ENCODE peak calls at places on chromosomes 6 and 20, in ten cellular contexts. One of them, this sample, is unnamed.

GRCh38 chr6:134830194-134830593 is 119.7 kb downstream of the ALDH8A1 start:
- DNase-seq in A549: no peak
- DNase-seq in breast epithelium: no peak
- DNase-seq in neural progenitor cell: no peak
- DNase-seq in choroid plexus epithelial cell: peak; percentile 60
- DNase-seq in body of pancreas: no peak
- DNase-seq in Peyer's patch: no peak
- DNase-seq in esophagus squamous epithelium: no peak
- DNase-seq in endothelial cell of umbilical vein: no peak
- DNase-seq in keratinocyte: no peak
- DNase-seq in this sample: no peak

GRCh38 chr6:170008386-170008785 is 257.0 kb downstream of the ERMARD start:
- DNase-seq in A549: no peak
- DNase-seq in breast epithelium: no peak
- DNase-seq in neural progenitor cell: no peak
- DNase-seq in choroid plexus epithelial cell: no peak
- DNase-seq in body of pancreas: no peak
- DNase-seq in Peyer's patch: no peak
- DNase-seq in esophagus squamous epithelium: no peak
- DNase-seq in endothelial cell of umbilical vein: no peak
- DNase-seq in keratinocyte: no peak
- DNase-seq in this sample: no peak

GRCh38 chr6:119890470-119890869 is 540.9 kb upstream of the MAN1A1 start:
- DNase-seq in A549: no peak
- DNase-seq in breast epithelium: no peak
- DNase-seq in neural progenitor cell: no peak
- DNase-seq in choroid plexus epithelial cell: no peak
- DNase-seq in body of pancreas: no peak
- DNase-seq in Peyer's patch: no peak
- DNase-seq in esophagus squamous epithelium: no peak
- DNase-seq in endothelial cell of umbilical vein: no peak
- DNase-seq in keratinocyte: no peak
- DNase-seq in this sample: no peak

GRCh38 chr20:4820833-4821518 is 99.3 kb downstream of the PRND start:
- DNase-seq in A549: peak; percentile 41
- DNase-seq in breast epithelium: no peak
- DNase-seq in neural progenitor cell: no peak
- DNase-seq in choroid plexus epithelial cell: peak; percentile 63
- DNase-seq in body of pancreas: no peak
- DNase-seq in Peyer's patch: no peak
- DNase-seq in esophagus squamous epithelium: no peak
- DNase-seq in endothelial cell of umbilical vein: peak; percentile 22
- DNase-seq in keratinocyte: no peak
- DNase-seq in this sample: no peak

GRCh38 chr6:129936329-129937165 is 75.4 kb upstream of the TMEM244 start:
- DNase-seq in A549: peak; percentile 1
- DNase-seq in breast epithelium: no peak
- DNase-seq in neural progenitor cell: peak; percentile 85
- DNase-seq in choroid plexus epithelial cell: peak; percentile 73
- DNase-seq in body of pancreas: peak; percentile 41
- DNase-seq in Peyer's patch: no peak
- DNase-seq in esophagus squamous epithelium: no peak
- DNase-seq in endothelial cell of umbilical vein: peak; percentile 73
- DNase-seq in keratinocyte: peak; percentile 15
- DNase-seq in this sample: peak; percentile 10

GRCh38 chr20:50308513-50309279 is 118.1 kb downstream of the CEBPB start:
- DNase-seq in A549: peak; percentile 90
- DNase-seq in breast epithelium: peak; percentile 77
- DNase-seq in neural progenitor cell: peak; percentile 73
- DNase-seq in choroid plexus epithelial cell: peak; percentile 96
- DNase-seq in body of pancreas: peak; percentile 88
- DNase-seq in Peyer's patch: peak; percentile 70
- DNase-seq in esophagus squamous epithelium: peak; percentile 67
- DNase-seq in endothelial cell of umbilical vein: peak; percentile 52
- DNase-seq in keratinocyte: peak; percentile 60
- DNase-seq in this sample: no peak

GRCh38 chr6:145733207-145733606 is 2.1 kb downstream of the EPM2A start:
- DNase-seq in A549: no peak
- DNase-seq in breast epithelium: no peak
- DNase-seq in neural progenitor cell: no peak
- DNase-seq in choroid plexus epithelial cell: no peak
- DNase-seq in body of pancreas: no peak
- DNase-seq in Peyer's patch: no peak
- DNase-seq in esophagus squamous epithelium: no peak
- DNase-seq in endothelial cell of umbilical vein: no peak
- DNase-seq in keratinocyte: no peak
- DNase-seq in this sample: no peak

GRCh38 chr6:13624871-13625288 is 9.7 kb downstream of the NOL7 start:
- DNase-seq in A549: peak; percentile 46
- DNase-seq in breast epithelium: no peak
- DNase-seq in neural progenitor cell: peak; percentile 67
- DNase-seq in choroid plexus epithelial cell: peak; percentile 66
- DNase-seq in body of pancreas: peak; percentile 35
- DNase-seq in Peyer's patch: no peak
- DNase-seq in esophagus squamous epithelium: no peak
- DNase-seq in endothelial cell of umbilical vein: peak; percentile 40
- DNase-seq in keratinocyte: no peak
- DNase-seq in this sample: peak; percentile 31

GRCh38 chr6:148513145-148514071 is 170.8 kb downstream of the SASH1 start:
- DNase-seq in A549: no peak
- DNase-seq in breast epithelium: no peak
- DNase-seq in neural progenitor cell: no peak
- DNase-seq in choroid plexus epithelial cell: peak; percentile 59
- DNase-seq in body of pancreas: peak; percentile 29
- DNase-seq in Peyer's patch: no peak
- DNase-seq in esophagus squamous epithelium: no peak
- DNase-seq in endothelial cell of umbilical vein: no peak
- DNase-seq in keratinocyte: no peak
- DNase-seq in this sample: no peak

GRCh38 chr6:10951675-10952282 is 64.9 kb downstream of the SYCP2L start:
- DNase-seq in A549: peak; percentile 23
- DNase-seq in breast epithelium: no peak
- DNase-seq in neural progenitor cell: peak; percentile 47
- DNase-seq in choroid plexus epithelial cell: peak; percentile 86
- DNase-seq in body of pancreas: no peak
- DNase-seq in Peyer's patch: no peak
- DNase-seq in esophagus squamous epithelium: no peak
- DNase-seq in endothelial cell of umbilical vein: peak; percentile 36
- DNase-seq in keratinocyte: no peak
- DNase-seq in this sample: no peak

GRCh38 chr6:117624869-117625481 is 22.7 kb upstream of the GOPC start:
- DNase-seq in A549: no peak
- DNase-seq in breast epithelium: no peak
- DNase-seq in neural progenitor cell: peak; percentile 36
- DNase-seq in choroid plexus epithelial cell: no peak
- DNase-seq in body of pancreas: no peak
- DNase-seq in Peyer's patch: no peak
- DNase-seq in esophagus squamous epithelium: no peak
- DNase-seq in endothelial cell of umbilical vein: no peak
- DNase-seq in keratinocyte: no peak
- DNase-seq in this sample: no peak

GRCh38 chr6:99013145-99013544 is 65.4 kb upstream of the FBXL4 start:
- DNase-seq in A549: no peak
- DNase-seq in breast epithelium: no peak
- DNase-seq in neural progenitor cell: no peak
- DNase-seq in choroid plexus epithelial cell: peak; percentile 92
- DNase-seq in body of pancreas: no peak
- DNase-seq in Peyer's patch: no peak
- DNase-seq in esophagus squamous epithelium: no peak
- DNase-seq in endothelial cell of umbilical vein: no peak
- DNase-seq in keratinocyte: no peak
- DNase-seq in this sample: no peak

GRCh38 chr6:132060591-132060990 is 109.4 kb upstream of the CCN2 start:
- DNase-seq in A549: no peak
- DNase-seq in breast epithelium: no peak
- DNase-seq in neural progenitor cell: no peak
- DNase-seq in choroid plexus epithelial cell: peak; percentile 91
- DNase-seq in body of pancreas: no peak
- DNase-seq in Peyer's patch: no peak
- DNase-seq in esophagus squamous epithelium: no peak
- DNase-seq in endothelial cell of umbilical vein: peak; percentile 95
- DNase-seq in keratinocyte: no peak
- DNase-seq in this sample: no peak

GRCh38 chr6:46235242-46235641 is 64.5 kb upstream of the ENPP5 start:
- DNase-seq in A549: no peak
- DNase-seq in breast epithelium: no peak
- DNase-seq in neural progenitor cell: no peak
- DNase-seq in choroid plexus epithelial cell: no peak
- DNase-seq in body of pancreas: no peak
- DNase-seq in Peyer's patch: no peak
- DNase-seq in esophagus squamous epithelium: no peak
- DNase-seq in endothelial cell of umbilical vein: no peak
- DNase-seq in keratinocyte: no peak
- DNase-seq in this sample: no peak
- H3K4me3 ChIP-seq in A549: no peak overlapping the region
- H3K4me3 ChIP-seq in breast epithelium: no peak overlapping the region
- H3K4me3 ChIP-seq in neural progenitor cell: no peak overlapping the region
- H3K4me3 ChIP-seq in choroid plexus epithelial cell: no peak overlapping the region
- H3K4me3 ChIP-seq in body of pancreas: no peak overlapping the region
- H3K4me3 ChIP-seq in Peyer's patch: no peak overlapping the region
- H3K4me3 ChIP-seq in esophagus squamous epithelium: no peak overlapping the region
- H3K4me3 ChIP-seq in endothelial cell of umbilical vein: no peak overlapping the region
- H3K4me3 ChIP-seq in keratinocyte: no peak overlapping the region
- H3K4me3 ChIP-seq in this sample: no peak overlapping the region

DNA sequence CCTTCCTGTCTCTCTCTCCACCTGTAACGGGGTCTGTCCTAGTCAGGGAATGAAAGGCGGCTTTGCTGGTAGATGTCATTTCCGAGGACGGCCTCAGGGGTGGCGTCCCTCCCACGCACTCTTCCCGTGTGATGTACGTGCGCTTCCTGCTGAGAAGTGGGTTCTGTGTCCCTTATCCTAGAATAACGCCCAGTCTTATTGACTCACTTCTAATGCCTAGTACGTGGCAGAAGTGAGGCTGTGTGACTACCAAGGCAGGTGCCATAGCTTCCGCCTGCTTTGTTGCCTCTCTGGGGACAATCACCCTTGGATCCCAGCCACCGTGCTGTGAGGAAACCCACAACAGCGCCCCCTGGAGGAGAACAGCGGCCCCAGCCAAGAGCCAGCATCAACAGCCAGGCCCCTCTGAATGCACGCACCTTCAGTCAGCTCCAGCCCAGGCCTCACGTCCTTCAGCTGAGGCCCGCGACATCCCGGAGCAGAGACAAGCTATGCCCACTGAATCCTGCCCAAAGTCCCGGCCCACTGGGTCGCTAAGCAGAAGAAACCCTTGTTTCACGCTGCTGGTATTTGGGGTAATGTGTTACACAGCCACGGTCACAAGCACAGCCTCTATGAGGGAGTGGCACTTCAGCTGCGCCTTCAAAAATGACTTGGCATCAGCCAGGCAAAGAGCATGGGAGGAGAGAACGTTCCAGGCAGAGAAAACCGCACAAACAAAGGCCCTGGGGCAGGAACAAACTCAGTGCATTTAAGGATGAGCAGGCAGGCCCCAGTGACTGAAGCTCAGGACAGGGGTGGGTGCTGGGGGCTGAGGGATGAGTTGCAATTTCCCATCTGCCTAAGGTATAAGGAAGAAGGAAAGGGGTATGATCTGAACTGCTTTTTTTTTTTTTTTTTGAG is 224.2 kb downstream of the NFATC2 start:
- DNase-seq in A549: peak; percentile 32
- DNase-seq in breast epithelium: no peak
- DNase-seq in neural progenitor cell: peak; percentile 84
- DNase-seq in choroid plexus epithelial cell: peak; percentile 52
- DNase-seq in body of pancreas: peak; percentile 53
- DNase-seq in Peyer's patch: peak; percentile 69
- DNase-seq in esophagus squamous epithelium: no peak
- DNase-seq in endothelial cell of umbilical vein: peak; percentile 12
- DNase-seq in keratinocyte: no peak
- DNase-seq in this sample: no peak
- TF ChIP-seq CTCF in A549: peak; percentile 43
- TF ChIP-seq CTCF in breast epithelium: no peak
- TF ChIP-seq CTCF in neural progenitor cell: peak; percentile 95
- TF ChIP-seq CTCF in choroid plexus epithelial cell: peak; percentile 77
- TF ChIP-seq CTCF in body of pancreas: peak; percentile 36
- TF ChIP-seq CTCF in Peyer's patch: no peak
- TF ChIP-seq CTCF in esophagus squamous epithelium: peak; percentile 47
- TF ChIP-seq CTCF in endothelial cell of umbilical vein: peak; percentile 79
- TF ChIP-seq CTCF in keratinocyte: peak; percentile 53
- TF ChIP-seq CTCF in this sample: peak; percentile 60

DNA sequence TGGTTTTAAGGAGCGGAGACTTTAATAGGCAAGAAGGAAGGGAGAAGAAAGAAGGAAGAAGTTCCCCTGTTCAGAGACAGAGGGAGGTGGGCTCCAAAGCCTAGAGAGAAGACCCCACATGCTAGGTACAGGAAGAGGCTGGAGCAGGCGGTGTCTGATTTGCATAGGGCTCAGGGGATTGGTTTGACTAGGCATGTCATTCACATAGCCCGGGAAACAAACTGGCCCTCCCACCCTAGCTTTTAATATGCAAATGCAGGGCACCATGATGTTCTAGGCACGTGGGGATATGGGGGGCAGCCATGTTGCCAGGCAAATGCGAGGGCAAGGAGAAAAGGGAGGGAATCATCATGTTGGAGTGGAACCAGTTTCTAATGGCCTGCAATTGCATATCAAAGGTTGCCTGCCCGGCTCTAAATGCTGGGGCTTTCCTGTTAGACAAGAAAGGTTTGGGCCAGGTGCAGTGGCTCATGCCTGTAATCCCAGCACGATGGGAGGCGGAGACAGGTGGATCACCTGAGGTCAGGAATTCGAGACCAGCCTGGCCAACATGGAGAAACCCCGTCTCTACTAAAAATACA is 34.3 kb upstream of the AGPAT4 start:
- DNase-seq in A549: no peak
- DNase-seq in breast epithelium: no peak
- DNase-seq in neural progenitor cell: no peak
- DNase-seq in choroid plexus epithelial cell: no peak
- DNase-seq in body of pancreas: no peak
- DNase-seq in Peyer's patch: no peak
- DNase-seq in esophagus squamous epithelium: no peak
- DNase-seq in endothelial cell of umbilical vein: no peak
- DNase-seq in keratinocyte: no peak
- DNase-seq in this sample: no peak
- H3K4me3 ChIP-seq in A549: no peak overlapping the region
- H3K4me3 ChIP-seq in breast epithelium: no peak overlapping the region
- H3K4me3 ChIP-seq in neural progenitor cell: no peak overlapping the region
- H3K4me3 ChIP-seq in choroid plexus epithelial cell: no peak overlapping the region
- H3K4me3 ChIP-seq in body of pancreas: no peak overlapping the region
- H3K4me3 ChIP-seq in Peyer's patch: no peak overlapping the region
- H3K4me3 ChIP-seq in esophagus squamous epithelium: no peak overlapping the region
- H3K4me3 ChIP-seq in endothelial cell of umbilical vein: no peak overlapping the region
- H3K4me3 ChIP-seq in keratinocyte: no peak overlapping the region
- H3K4me3 ChIP-seq in this sample: no peak overlapping the region

GRCh38 chr6:165231581-165232276 is 77.7 kb downstream of the C6orf118 start:
- DNase-seq in A549: peak; percentile 4
- DNase-seq in breast epithelium: no peak
- DNase-seq in neural progenitor cell: peak; percentile 52
- DNase-seq in choroid plexus epithelial cell: peak; percentile 50
- DNase-seq in body of pancreas: no peak
- DNase-seq in Peyer's patch: no peak
- DNase-seq in esophagus squamous epithelium: no peak
- DNase-seq in endothelial cell of umbilical vein: no peak
- DNase-seq in keratinocyte: no peak
- DNase-seq in this sample: no peak
- TF ChIP-seq CTCF in A549: peak; percentile 68
- TF ChIP-seq CTCF in breast epithelium: peak; percentile 30
- TF ChIP-seq CTCF in neural progenitor cell: peak; percentile 81
- TF ChIP-seq CTCF in choroid plexus epithelial cell: peak; percentile 50
- TF ChIP-seq CTCF in body of pancreas: no peak
- TF ChIP-seq CTCF in Peyer's patch: no peak
- TF ChIP-seq CTCF in esophagus squamous epithelium: no peak
- TF ChIP-seq CTCF in endothelial cell of umbilical vein: no peak
- TF ChIP-seq CTCF in keratinocyte: peak; percentile 39
- TF ChIP-seq CTCF in this sample: no peak

GRCh38 chr6:143395699-143396098 is 54.8 kb downstream of the ADAT2 start:
- DNase-seq in A549: no peak
- DNase-seq in breast epithelium: no peak
- DNase-seq in neural progenitor cell: no peak
- DNase-seq in choroid plexus epithelial cell: no peak
- DNase-seq in body of pancreas: no peak
- DNase-seq in Peyer's patch: no peak
- DNase-seq in esophagus squamous epithelium: no peak
- DNase-seq in endothelial cell of umbilical vein: no peak
- DNase-seq in keratinocyte: no peak
- DNase-seq in this sample: no peak
- H3K4me3 ChIP-seq in A549: no peak overlapping the region
- H3K4me3 ChIP-seq in breast epithelium: no peak overlapping the region
- H3K4me3 ChIP-seq in neural progenitor cell: no peak overlapping the region
- H3K4me3 ChIP-seq in choroid plexus epithelial cell: no peak overlapping the region
- H3K4me3 ChIP-seq in body of pancreas: no peak overlapping the region
- H3K4me3 ChIP-seq in Peyer's patch: no peak overlapping the region
- H3K4me3 ChIP-seq in esophagus squamous epithelium: no peak overlapping the region
- H3K4me3 ChIP-seq in endothelial cell of umbilical vein: no peak overlapping the region
- H3K4me3 ChIP-seq in keratinocyte: no peak overlapping the region
- H3K4me3 ChIP-seq in this sample: no peak overlapping the region

This sample was measured in GM12864.